ENCODE peak calls at places on chromosomes 7 and 10, in five cellular contexts. Z, X, V, K and U are unnamed samples.

GRCh38 chr10:80537086-80537704 is 507 bp upstream of the SH2D4B start:
- DNase-seq in Z (no peak), K (no peak), V (no peak), X (no peak), U (no peak)

GRCh38 chr10:126262186-126262838 is 126.0 kb downstream of the ADAM12 start:
- DNase-seq in X (no peak), V (no peak), K (no peak), Z (no peak), U (no peak)

GRCh38 chr7:68800316-68800715 is 798.0 kb upstream of the AUTS2 start:
- DNase-seq in Z (peak; percentile 6), X (no peak), V (peak; percentile 33), K (no peak), U (no peak)

GRCh38 chr7:2175514-2175913 is 57.2 kb downstream of the MAD1L1 start:
- DNase-seq in Z (peak; percentile 84), X (no peak), K (no peak), V (peak; percentile 90), U (peak; percentile 91)

GRCh38 chr10:56139405-56139804 is 221.7 kb downstream of the ZWINT start:
- DNase-seq in K (no peak), Z (no peak), V (no peak), X (no peak), U (no peak)

GRCh38 chr7:151247611-151248176 is 800 bp downstream of the SMARCD3 start:
- DNase-seq in Z (no peak), X (no peak), V (no peak), K (peak; percentile 85), U (no peak)

GRCh38 chr10:80448204-80448603 is 5.9 kb upstream of the TSPAN14 start:
- DNase-seq in Z (no peak), V (no peak), X (no peak), K (no peak), U (no peak)

GRCh38 chr7:28078036-28078901 is 102.3 kb downstream of the JAZF1 start:
- DNase-seq in K (no peak), V (peak; percentile 24), X (no peak), Z (peak; percentile 47), U (peak; percentile 35)

GRCh38 chr10:30674796-30675195 is 45.2 kb upstream of the LYZL2 start:
- DNase-seq in V (no peak), X (no peak), Z (no peak), K (no peak), U (no peak)

GRCh38 chr7:88789480-88790064 is 6.0 kb downstream of the TEX47 start:
- DNase-seq in X (no peak), K (no peak), Z (no peak), V (no peak), U (no peak)

GRCh38 chr7:156456503-156457115 is 184.0 kb upstream of the RNF32 start:
- DNase-seq in X (no peak), Z (no peak), V (no peak), K (no peak), U (no peak)

GRCh38 chr10:61795551-61795950 is 105.9 kb upstream of the ARID5B start:
- DNase-seq in X (no peak), Z (no peak), V (no peak), K (no peak), U (no peak)

GRCh38 chr7:33669251-33669670 is 236.1 kb upstream of the BMPER start:
- DNase-seq in X (no peak), K (no peak), Z (no peak), V (no peak), U (peak; percentile 27)

GRCh38 chr10:86388119-86388704 is 21.6 kb upstream of the GRID1 start:
- DNase-seq in Z (no peak), X (no peak), K (no peak), V (no peak), U (no peak)

GRCh38 chr10:31769564-31769963 is 159.1 kb downstream of the ARHGAP12 start:
- DNase-seq in X (no peak), Z (no peak), K (no peak), V (no peak), U (no peak)

GRCh38 chr7:83643754-83644153 is 5.2 kb downstream of the SEMA3E start:
- DNase-seq in Z (no peak), K (no peak), V (no peak), X (no peak), U (no peak)

GRCh38 chr7:82017334-82017943 is 247.6 kb upstream of the HGF start:
- DNase-seq in K (no peak), X (no peak), Z (no peak), V (no peak), U (no peak)

GRCh38 chr7:129134356-129134972 is 10.0 kb upstream of the TSPAN33 start:
- DNase-seq in Z (no peak), K (no peak), V (no peak), X (no peak), U (no peak)

GRCh38 chr7:904847-905246 is 28.5 kb downstream of the GET4 start:
- DNase-seq in Z (no peak), X (no peak), V (peak; percentile 57), K (no peak), U (no peak)

GRCh38 chr7:115059312-115059711 is 137.4 kb downstream of the MDFIC start:
- DNase-seq in V (no peak), Z (no peak), K (no peak), X (no peak), U (no peak)

DNA sequence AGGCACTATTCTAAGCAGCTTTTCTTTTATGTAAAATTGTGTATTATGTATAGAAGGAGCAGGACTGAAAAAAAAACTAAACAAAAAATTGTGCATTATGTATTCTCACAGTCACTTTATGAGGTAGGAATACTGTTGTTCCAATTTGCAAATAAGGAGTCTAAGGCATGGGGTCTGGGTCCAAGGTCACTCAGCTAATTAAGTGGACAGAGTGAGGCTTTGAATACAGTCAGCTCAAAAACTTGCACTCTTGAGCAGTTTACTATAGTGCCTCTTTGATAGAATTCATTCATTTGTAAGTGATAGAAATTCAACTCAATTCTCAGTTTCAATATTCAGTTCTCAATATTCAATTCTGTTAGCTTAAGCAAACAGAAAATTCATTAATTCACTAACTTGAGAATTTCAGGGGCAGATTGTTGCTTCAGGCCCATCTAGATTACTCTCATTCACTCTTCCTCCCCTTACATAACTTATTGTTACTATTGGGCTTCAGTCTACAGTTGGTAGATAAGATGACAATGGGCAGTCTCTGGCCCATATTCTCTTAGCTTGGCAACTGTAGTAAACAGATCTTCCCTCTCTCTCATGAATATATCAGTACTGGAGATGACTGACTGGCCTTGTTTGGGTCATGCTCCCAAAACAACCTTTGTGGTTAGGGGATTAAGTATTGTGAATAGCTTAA is 86.6 kb downstream of the BTAF1 start:
- DNase-seq in K (no peak), V (no peak), Z (no peak), X (no peak), U (no peak)
- H3K36me3 ChIP-seq in K (peaks cover 14% of the 10 kb centered on the region), V (peaks cover 47% of the 10 kb centered on the region), Z (peaks cover 8% of the 10 kb centered on the region), X (peaks cover 44% of the 10 kb centered on the region), U (peaks cover 13% of the 10 kb centered on the region)

DNA sequence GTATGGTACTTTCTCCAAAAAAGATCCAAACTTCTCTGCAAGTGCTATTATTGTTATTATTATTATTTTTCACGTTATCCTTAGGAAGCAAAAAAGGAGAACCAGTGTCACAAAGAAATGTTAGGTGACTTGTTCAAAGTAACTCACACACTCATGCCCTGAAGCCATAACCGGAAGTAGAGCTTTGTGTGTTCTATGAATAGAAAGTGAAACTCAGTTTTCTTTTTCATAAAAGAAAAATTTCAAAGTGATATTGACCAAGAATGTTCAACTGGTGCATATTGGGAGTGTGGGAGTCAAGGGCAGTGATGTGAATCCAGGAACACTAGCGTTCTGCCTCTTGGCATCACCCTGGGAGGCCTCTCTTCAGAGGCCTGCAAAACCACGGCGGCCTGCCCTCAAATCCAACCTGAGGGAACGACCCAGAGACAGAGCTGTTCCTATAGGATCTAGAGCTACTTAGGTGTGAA is 106.1 kb downstream of the PRKCQ start:
- DNase-seq in X (no peak), Z (no peak), K (no peak), V (no peak), U (no peak)
- H3K36me3 ChIP-seq in X (no peaks in the 10 kb centered on the region), Z (no peaks in the 10 kb centered on the region), K (no peaks in the 10 kb centered on the region), V (no peaks in the 10 kb centered on the region), U (no peaks in the 10 kb centered on the region)

GRCh38 chr10:133411523-133412380 is 12.7 kb downstream of the SPRN start:
- DNase-seq in K (no peak), X (no peak), Z (no peak), V (no peak), U (no peak)

GRCh38 chr10:133419211-133419950 is 5.0 kb downstream of the SPRN start:
- DNase-seq in Z (no peak), K (peak; percentile 72), X (no peak), V (no peak), U (no peak)

GRCh38 chr10:133412381-133412711 is 12.1 kb downstream of the SPRN start:
- DNase-seq in V (no peak), K (no peak), X (no peak), Z (no peak), U (no peak)

GRCh38 chr10:133418289-133418993 is 6.0 kb downstream of the SPRN start:
- DNase-seq in V (no peak), Z (no peak), K (no peak), X (no peak), U (no peak)

DNA sequence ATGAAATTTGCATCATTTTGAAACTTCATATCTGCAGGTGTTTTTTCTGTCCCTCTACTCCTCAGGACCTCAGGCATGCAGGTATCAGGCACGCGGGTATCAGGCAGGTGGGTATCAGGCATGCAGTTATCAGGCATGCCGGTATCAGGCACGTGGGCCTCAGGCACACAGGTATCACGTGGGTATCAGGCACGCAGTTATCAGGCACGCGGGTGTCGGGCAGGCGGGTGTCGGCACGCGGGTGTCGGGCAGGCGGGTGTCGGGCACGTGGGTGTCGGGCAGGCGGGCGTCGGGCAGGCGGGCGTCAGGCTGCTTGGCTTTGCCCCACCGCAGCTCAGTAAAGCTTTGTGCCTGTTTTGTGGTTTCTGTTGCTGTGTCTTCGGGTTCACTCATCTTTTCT is 8.7 kb downstream of the SPRN start:
- DNase-seq in V (no peak), X (no peak), K (peak; percentile 63), Z (no peak), U (no peak)
- H3K36me3 ChIP-seq in V (peaks cover 66% of the 10 kb centered on the region), X (peaks cover 72% of the 10 kb centered on the region), K (peaks cover 14% of the 10 kb centered on the region), Z (peaks cover 14% of the 10 kb centered on the region), U (peaks cover 38% of the 10 kb centered on the region)

GRCh38 chr7:127815631-127816145 is 163.7 kb downstream of the SND1 start:
- DNase-seq in K (no peak), V (no peak), X (no peak), Z (no peak), U (no peak)
- H3K36me3 ChIP-seq in K (no peaks in the 10 kb centered on the region), V (peaks cover under 1% of the 10 kb centered on the region), X (no peaks in the 10 kb centered on the region), Z (peaks cover 9% of the 10 kb centered on the region), U (no peaks in the 10 kb centered on the region)

GRCh38 chr10:11601670-11602069 is 9.8 kb downstream of the USP6NL start:
- DNase-seq in Z (no peak), K (no peak), V (no peak), X (no peak), U (no peak)

GRCh38 chr10:11603741-11604140 is 7.7 kb downstream of the USP6NL start:
- DNase-seq in X (no peak), K (no peak), Z (no peak), V (no peak), U (no peak)

GRCh38 chr10:11602919-11603523 is 8.4 kb downstream of the USP6NL start:
- DNase-seq in Z (no peak), V (no peak), X (no peak), K (no peak), U (no peak)

GRCh38 chr10:11600280-11600679 is 11.2 kb downstream of the USP6NL start:
- DNase-seq in K (no peak), Z (no peak), X (no peak), V (no peak), U (no peak)

GRCh38 chr10:11602357-11602756 is 9.1 kb downstream of the USP6NL start:
- DNase-seq in Z (no peak), V (no peak), X (no peak), K (no peak), U (no peak)
- H3K36me3 ChIP-seq in Z (no peaks in the 10 kb centered on the region), V (no peaks in the 10 kb centered on the region), X (no peaks in the 10 kb centered on the region), K (no peaks in the 10 kb centered on the region), U (no peaks in the 10 kb centered on the region)